ENCODE peak calls at places on chromosomes 11 and 22, in seven cellular contexts. L, Y, Q, H, G, U and C are unnamed samples.

GRCh38 chr11:1880746-1881441 is 10.8 kb downstream of the PRR33 start:
- DNase-seq in L (no peak), Y (no peak), Q (no peak), H (no peak), G (peak), U (no peak), C (no peak)

GRCh38 chr11:130771708-130772107 is 144.6 kb downstream of the SNX19 start:
- DNase-seq in L (no peak), Y (no peak), Q (no peak), H (no peak), G (no peak), U (no peak), C (no peak)

GRCh38 chr11:62370743-62371440 is 33.6 kb downstream of the ASRGL1 start:
- DNase-seq in L (no peak), Y (no peak), Q (no peak), H (no peak), G (no peak), U (no peak), C (no peak)

GRCh38 chr11:125591659-125592304 is 870 bp upstream of the STT3A start:
- DNase-seq in L (no peak), Y (no peak), Q (peak), H (no peak), G (peak), U (peak), C (peak)

GRCh38 chr11:104968365-104968855 is at the start of gene CASP4:
- DNase-seq in L (no peak), Y (peak), Q (peak), H (peak), G (peak), U (no peak), C (no peak)

GRCh38 chr11:22634897-22635629 is 9.4 kb upstream of the FANCF start:
- DNase-seq in L (no peak), Y (no peak), Q (peak), H (no peak), G (no peak), U (no peak), C (no peak)

GRCh38 chr11:133835258-133836075 is 9.8 kb downstream of the SPATA19 start:
- DNase-seq in L (peak), Y (peak), Q (peak), H (peak), G (peak), U (no peak), C (peak)

GRCh38 chr11:134376150-134376921 is 35.7 kb downstream of the B3GAT1 start:
- DNase-seq in L (no peak), Y (no peak), Q (no peak), H (no peak), G (no peak), U (no peak), C (no peak)

GRCh38 chr11:10441652-10442503 is 13.2 kb upstream of the AMPD3 start:
- DNase-seq in L (no peak), Y (no peak), Q (no peak), H (peak), G (no peak), U (no peak), C (no peak)

GRCh38 chr22:17105143-17106129 is 15.7 kb downstream of the TMEM121B start:
- DNase-seq in L (no peak), Y (no peak), Q (no peak), H (no peak), G (no peak), U (no peak), C (no peak)

GRCh38 chr22:50626314-50626855 is 1.6 kb downstream of the ARSA start:
- DNase-seq in L (no peak), Y (no peak), Q (no peak), H (no peak), G (no peak), U (no peak), C (no peak)

GRCh38 chr11:19867064-19867463 is 154.4 kb downstream of the NAV2 start:
- DNase-seq in L (no peak), Y (no peak), Q (no peak), H (no peak), G (no peak), U (no peak), C (no peak)

GRCh38 chr11:65540290-65541092 is 15.6 kb downstream of the SCYL1 start:
- DNase-seq in L (no peak), Y (peak), Q (no peak), H (peak), G (peak), U (peak), C (peak)

GRCh38 chr11:102955624-102956023 is at the start of gene MMP13:
- DNase-seq in L (no peak), Y (no peak), Q (no peak), H (no peak), G (no peak), U (no peak), C (no peak)

GRCh38 chr22:21807545-21807944 is 59.9 kb downstream of the MAPK1 start:
- DNase-seq in L (no peak), Y (no peak), Q (no peak), H (no peak), G (peak), U (no peak), C (no peak)

GRCh38 chr11:65213322-65214211 is 31.8 kb downstream of the CAPN1 start:
- DNase-seq in L (peak), Y (no peak), Q (no peak), H (no peak), G (no peak), U (peak), C (no peak)

GRCh38 chr11:12950681-12951080 is 58.4 kb upstream of the RASSF10 start:
- DNase-seq in L (no peak), Y (no peak), Q (no peak), H (no peak), G (no peak), U (no peak), C (no peak)
- TF ChIP-seq JUND in L (no peak), Y (no peak), Q (no peak), H (no peak), G (no peak), U (peak), C (no peak)

GRCh38 chr22:45577746-45578523 is 75.3 kb downstream of the FBLN1 start:
- DNase-seq in L (peak), Y (peak), Q (peak), H (peak), G (peak), U (peak), C (peak)

GRCh38 chr22:45579806-45580702 is 77.4 kb downstream of the FBLN1 start:
- DNase-seq in L (no peak), Y (no peak), Q (no peak), H (no peak), G (no peak), U (no peak), C (no peak)

GRCh38 chr22:45576730-45577464 is 74.2 kb downstream of the FBLN1 start:
- DNase-seq in L (no peak), Y (no peak), Q (no peak), H (no peak), G (no peak), U (no peak), C (no peak)

GRCh38 chr22:45579306-45579705 is 76.6 kb downstream of the FBLN1 start:
- DNase-seq in L (no peak), Y (no peak), Q (no peak), H (no peak), G (no peak), U (no peak), C (no peak)

DNA sequence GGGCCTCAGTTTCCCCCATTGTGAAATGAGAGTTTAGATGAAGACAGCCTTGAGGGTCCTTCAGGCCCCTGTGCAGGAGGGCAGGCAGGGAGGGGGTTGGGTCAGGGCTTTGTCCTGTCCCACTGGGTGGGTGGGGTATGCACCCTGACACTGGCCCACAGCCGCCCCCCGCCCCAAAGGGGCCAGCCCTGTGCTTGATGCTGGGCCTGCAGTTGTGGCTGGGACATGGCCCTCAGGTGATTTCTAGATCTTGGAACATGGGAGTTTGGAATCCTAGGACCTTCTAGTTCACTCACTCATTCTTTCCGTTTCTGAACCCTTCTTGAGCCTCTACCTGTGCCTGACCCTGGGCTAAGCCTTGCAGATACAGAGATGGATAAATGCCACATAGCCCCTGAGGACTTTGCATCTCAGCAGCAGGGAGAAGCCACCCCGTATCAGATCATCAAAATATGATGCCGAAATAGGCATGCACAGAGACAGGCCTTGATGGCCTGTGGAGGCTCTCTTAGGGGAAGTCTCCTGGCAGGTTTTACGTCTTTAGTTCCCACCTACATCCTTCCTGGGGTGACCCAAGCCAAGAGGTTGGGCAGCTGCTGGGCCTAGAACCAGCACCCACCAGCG is 76.0 kb downstream of the FBLN1 start:
- DNase-seq in L (no peak), Y (no peak), Q (no peak), H (no peak), G (no peak), U (no peak), C (no peak)
- TF ChIP-seq JUND in L (no peak), Y (no peak), Q (no peak), H (no peak), G (no peak), U (no peak), C (no peak)

GRCh38 chr11:76424379-76424778 is 20.4 kb upstream of the EMSY start:
- DNase-seq in L (no peak), Y (no peak), Q (no peak), H (peak), G (no peak), U (no peak), C (no peak)

GRCh38 chr11:76415073-76415472 is 29.7 kb upstream of the EMSY start:
- DNase-seq in L (peak), Y (no peak), Q (no peak), H (no peak), G (no peak), U (no peak), C (peak)

GRCh38 chr11:76424891-76425290 is 19.9 kb upstream of the EMSY start:
- DNase-seq in L (no peak), Y (no peak), Q (no peak), H (no peak), G (no peak), U (no peak), C (no peak)

GRCh38 chr11:76419896-76420295 is 24.9 kb upstream of the EMSY start:
- DNase-seq in L (no peak), Y (no peak), Q (peak), H (no peak), G (no peak), U (peak), C (no peak)
- TF ChIP-seq JUND in L (no peak), Y (no peak), Q (no peak), H (no peak), G (no peak), U (no peak), C (no peak)

GRCh38 chr22:42316988-42317387 is 46.5 kb upstream of the TCF20 start:
- DNase-seq in L (no peak), Y (no peak), Q (no peak), H (no peak), G (no peak), U (peak), C (no peak)

GRCh38 chr22:42315392-42315756 is 44.9 kb upstream of the TCF20 start:
- DNase-seq in L (no peak), Y (no peak), Q (no peak), H (no peak), G (no peak), U (no peak), C (no peak)

GRCh38 chr22:42314709-42315391 is 44.4 kb upstream of the TCF20 start:
- DNase-seq in L (no peak), Y (no peak), Q (no peak), H (no peak), G (no peak), U (no peak), C (no peak)

GRCh38 chr22:42313204-42313603 is 42.8 kb upstream of the TCF20 start:
- DNase-seq in L (no peak), Y (no peak), Q (no peak), H (no peak), G (no peak), U (no peak), C (no peak)

GRCh38 chr22:42313804-42314581 is 43.5 kb upstream of the TCF20 start:
- DNase-seq in L (peak), Y (peak), Q (peak), H (no peak), G (peak), U (peak), C (peak)
- TF ChIP-seq JUND in L (no peak), Y (no peak), Q (peak), H (no peak), G (no peak), U (no peak), C (no peak)

DNA sequence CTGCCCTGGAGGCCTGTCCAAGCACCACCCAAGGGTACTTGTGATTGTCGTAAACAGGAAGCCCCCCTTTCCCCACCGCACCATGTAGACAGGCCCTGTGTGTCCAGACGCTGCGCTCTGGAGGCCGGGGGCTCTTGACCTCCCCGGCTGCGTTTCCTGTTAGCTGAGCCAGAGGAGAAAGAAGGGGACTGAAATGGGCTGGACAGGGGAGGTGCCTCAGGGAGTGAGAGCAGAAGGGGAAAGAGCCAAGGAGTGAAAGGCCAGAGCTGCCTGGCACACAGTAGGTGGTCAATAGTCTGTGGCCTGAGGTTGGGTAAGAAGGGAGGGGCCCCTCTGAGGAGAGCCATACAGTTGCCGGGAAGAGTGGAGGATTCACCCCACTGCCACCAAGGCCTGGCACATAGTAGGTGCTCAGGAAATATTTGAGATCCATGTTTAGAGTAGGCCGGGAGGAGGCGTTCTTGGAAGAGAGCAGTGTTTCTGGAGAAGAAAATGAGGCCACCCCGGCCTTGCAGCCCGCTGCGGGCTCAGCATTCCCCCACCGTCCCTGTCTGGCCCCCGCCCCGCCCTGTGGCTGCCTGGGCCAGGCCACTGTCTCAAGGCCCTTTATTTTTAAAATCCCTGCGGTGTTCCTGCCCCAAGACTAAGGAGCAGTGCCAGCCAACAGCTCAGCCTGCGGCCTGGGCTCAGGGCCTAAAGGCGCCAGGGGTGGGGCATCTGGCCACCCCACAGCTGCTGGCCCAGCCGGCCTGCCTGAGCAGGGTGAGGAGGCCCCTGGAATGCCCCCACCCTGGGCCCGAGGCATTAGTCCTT is 13.6 kb upstream of the CDC42EP1 start:
- DNase-seq in L (no peak), Y (no peak), Q (peak), H (no peak), G (no peak), U (no peak), C (no peak)
- TF ChIP-seq JUND in L (no peak), Y (no peak), Q (no peak), H (no peak), G (no peak), U (no peak), C (no peak)